ENCODE peak calls at places on chromosome 10, in four cellular contexts. M is Peyer's patch; V is K562; O is CD4-positive, CD25-positive, alpha-beta regulatory T cell. S is an unnamed sample.

GRCh38 chr10:531541-531940 is 157.9 kb downstream of the DIP2C start:
- DNase-seq in O (no peak), V (no peak), M (peak; percentile 29), S (no peak)

GRCh38 chr10:77641344-77641743 is 3.7 kb upstream of the KCNMA1 start:
- DNase-seq in M (no peak), O (no peak), V (no peak), S (no peak)

GRCh38 chr10:124353896-124354295 is 64.8 kb downstream of the OAT start:
- DNase-seq in V (no peak), M (no peak), O (no peak), S (no peak)

GRCh38 chr10:129655679-129656031 is 188.6 kb downstream of the MGMT start:
- DNase-seq in V (no peak), O (no peak), M (no peak), S (no peak)

GRCh38 chr10:21693418-21693817 is 159.4 kb downstream of the MLLT10 start:
- DNase-seq in O (no peak), V (no peak), M (no peak), S (no peak)

GRCh38 chr10:5292196-5292735 is 72.5 kb upstream of the UCN3 start:
- DNase-seq in O (peak; percentile 92), M (no peak), V (no peak), S (peak; percentile 47)

GRCh38 chr10:92839191-92840085 is 8.9 kb upstream of the EXOC6 start:
- DNase-seq in M (peak; percentile 71), O (peak; percentile 45), V (peak; percentile 66), S (peak; percentile 20)

GRCh38 chr10:55485827-55486226 is 684.8 kb upstream of the PCDH15 start:
- DNase-seq in O (no peak), M (no peak), V (no peak), S (no peak)

GRCh38 chr10:1513221-1513620 is 224.1 kb downstream of the ADARB2 start:
- DNase-seq in V (no peak), M (no peak), O (no peak), S (no peak)

GRCh38 chr10:57983226-57983870 is 284.3 kb downstream of the IPMK start:
- DNase-seq in M (no peak), O (no peak), V (no peak), S (no peak)

DNA sequence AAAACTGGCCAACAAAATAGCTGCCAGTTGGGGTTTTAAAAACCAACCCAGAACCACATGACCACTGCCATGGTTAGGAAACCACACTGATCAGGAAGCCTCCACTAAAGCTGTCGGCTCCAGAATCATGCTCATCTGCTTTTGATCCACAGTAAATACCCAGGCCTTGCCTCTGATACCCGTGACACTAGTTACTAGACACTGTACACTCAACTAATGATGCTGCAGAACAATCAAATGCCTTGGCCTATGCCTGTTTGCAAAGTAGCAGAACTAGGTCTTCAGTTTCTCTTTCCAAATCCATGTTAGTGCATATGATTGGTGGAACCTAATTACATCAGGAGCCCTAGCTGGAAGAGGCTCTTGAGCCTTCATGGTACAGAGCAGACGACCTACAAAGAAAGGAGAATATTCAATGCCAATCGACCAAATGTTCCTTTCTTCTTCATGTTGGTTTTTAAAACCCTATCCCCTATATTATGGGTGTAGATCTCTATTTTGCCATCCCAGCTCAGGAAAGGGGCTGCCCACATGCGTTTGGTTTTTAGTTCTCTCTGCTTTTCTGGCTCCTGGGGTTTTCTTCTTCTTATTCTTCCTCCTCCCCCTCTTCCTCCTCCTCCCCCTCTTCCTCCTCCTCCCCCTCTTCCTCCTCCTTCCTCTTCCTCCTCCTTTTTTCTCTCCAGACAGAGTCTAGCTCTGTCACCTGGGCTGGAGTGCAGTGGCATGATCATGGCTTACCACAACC is 76.6 kb downstream of the CNNM2 start:
- DNase-seq in V (no peak), M (no peak), O (no peak), S (peak; percentile 1)
- H3K27ac ChIP-seq in V (peak overlapping the region; percentile 35), M (no peak overlapping the region), O (no peak overlapping the region), S (no peak overlapping the region)

DNA sequence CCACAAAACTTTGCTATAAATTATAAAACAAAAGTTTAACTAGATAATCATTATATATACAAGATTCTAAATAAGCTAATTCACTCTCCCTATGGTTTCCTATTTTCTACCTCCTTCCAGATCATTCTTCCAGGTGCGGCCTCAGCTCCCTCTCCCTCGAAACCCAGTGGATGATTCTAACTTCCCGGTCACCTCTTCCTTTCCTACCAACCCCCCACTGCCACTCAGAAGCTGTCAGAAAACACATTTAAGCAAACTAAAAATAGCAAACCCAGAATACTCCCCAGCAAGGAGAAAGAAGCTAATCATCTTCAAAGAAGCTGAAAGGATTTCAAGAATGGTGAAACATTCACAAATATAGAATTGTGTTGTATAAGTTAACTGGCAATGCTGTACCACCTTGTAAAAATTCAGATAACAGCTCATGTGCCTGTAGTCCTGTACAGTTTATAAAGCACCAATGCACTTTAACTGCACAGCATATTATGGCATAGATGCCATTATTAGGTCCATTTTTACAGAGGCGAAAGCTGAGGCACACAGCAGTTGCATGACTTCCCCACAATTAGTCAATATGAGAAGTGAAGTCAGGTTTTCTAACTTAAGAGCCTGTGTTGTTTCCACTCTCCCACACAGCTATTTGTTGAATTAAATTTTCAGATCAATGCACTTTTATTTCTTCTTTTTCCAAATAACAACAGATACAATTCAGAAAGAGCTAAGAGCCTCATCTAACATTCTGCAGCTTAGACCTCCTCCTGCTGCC is 13.7 kb upstream of the DNTT start:
- DNase-seq in V (no peak), M (no peak), O (no peak), S (no peak)
- H3K4me3 ChIP-seq in V (no peak overlapping the region), M (no peak overlapping the region), O (no peak overlapping the region), S (no peak overlapping the region)

GRCh38 chr10:101446947-101447346 is 93.0 kb downstream of the BTRC start:
- DNase-seq in V (no peak), O (no peak), M (no peak), S (no peak)
- H3K27ac ChIP-seq in V (no peak overlapping the region), O (no peak overlapping the region), M (no peak overlapping the region), S (no peak overlapping the region)

DNA sequence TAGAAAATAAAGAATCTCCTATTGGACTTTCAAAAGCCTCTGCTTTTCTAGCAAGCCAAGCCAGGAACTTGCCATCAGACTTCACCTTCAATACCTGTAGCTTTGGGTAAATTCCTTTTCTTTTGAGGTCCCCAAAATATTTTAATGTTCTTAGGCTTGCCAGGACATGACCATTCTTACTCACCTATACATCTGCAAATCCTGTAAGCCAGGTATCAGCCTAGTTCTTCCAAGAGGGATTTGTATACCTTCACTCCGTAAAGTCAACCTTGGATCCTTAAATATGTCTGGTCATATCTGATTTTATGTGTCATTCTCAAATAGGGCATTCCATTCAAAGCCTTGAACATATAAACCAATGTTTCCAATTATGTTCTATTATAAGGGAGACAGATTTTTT is 210.6 kb upstream of the CELF2 start:
- DNase-seq in M (no peak), O (no peak), V (no peak), S (no peak)
- H3K4me3 ChIP-seq in M (no peak overlapping the region), O (no peak overlapping the region), V (no peak overlapping the region), S (no peak overlapping the region)

DNA sequence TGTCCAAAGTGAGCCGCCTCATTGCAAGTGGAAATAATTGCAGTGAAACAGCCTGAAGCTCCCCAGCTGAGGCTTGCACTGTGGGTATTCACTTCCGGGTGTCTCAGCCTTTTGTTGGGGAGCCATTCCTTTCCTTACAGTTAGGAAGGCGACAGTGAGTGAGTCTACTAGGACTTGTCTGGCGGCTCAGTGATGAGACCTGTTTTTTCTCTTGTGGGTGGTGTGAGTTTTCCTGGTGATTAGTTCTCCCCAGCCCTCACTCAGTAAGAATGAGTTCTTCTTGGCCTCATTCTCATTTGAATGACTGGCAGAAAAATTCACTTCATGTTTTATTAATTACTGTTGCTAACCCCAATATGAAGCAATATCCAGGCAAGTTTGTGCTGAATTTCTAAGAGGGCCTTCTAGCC is 2.6 kb downstream of the PGAM1 start:
- DNase-seq in O (no peak), M (no peak), V (no peak), S (no peak)
- H3K27ac ChIP-seq in O (peak overlapping the region; percentile 90), M (peak overlapping the region; percentile 82), V (peak overlapping the region; percentile 89), S (peak overlapping the region; percentile 70)

GRCh38 chr10:132550366-132551092 is 12.9 kb downstream of the INPP5A start:
- DNase-seq in O (no peak), V (no peak), M (no peak), S (no peak)
- H3K4me3 ChIP-seq in O (no peak overlapping the region), V (no peak overlapping the region), M (no peak overlapping the region), S (no peak overlapping the region)

S was measured in CD4-positive, alpha-beta memory T cell.